ENCODE peak calls at places on chromosomes 13 and 19, in five cellular contexts. T, U, V, S and W are unnamed samples.

GRCh38 chr13:55190996-55191395 is 1949.7 kb upstream of the PRR20A start:
- DNase-seq in T (no peak), V (no peak), U (no peak), S (no peak), W (no peak)

GRCh38 chr19:33678796-33679195 is 57.0 kb downstream of the CHST8 start:
- DNase-seq in V (no peak), U (no peak), T (no peak), S (no peak), W (no peak)

GRCh38 chr13:25744176-25744575 is 307.6 kb downstream of the SHISA2 start:
- DNase-seq in U (no peak), T (no peak), V (no peak), S (no peak), W (no peak)

GRCh38 chr13:99389520-99390304 is 82.5 kb upstream of the GPR183 start:
- DNase-seq in S (no peak), T (no peak), U (no peak), V (no peak), W (no peak)

GRCh38 chr13:114275309-114275708 is 6.1 kb upstream of the UPF3A start:
- DNase-seq in T (no peak), V (no peak), U (no peak), S (no peak), W (no peak)

GRCh38 chr19:1567848-1568227 is 287 bp downstream of the MEX3D start:
- DNase-seq in S (no peak), V (no peak), U (no peak), T (no peak), W (no peak)

GRCh38 chr13:44373601-44374347 is at the start of gene SERP2:
- DNase-seq in V (no peak), S (no peak), U (peak; percentile 32), T (no peak), W (no peak)

GRCh38 chr19:16042533-16043085 is 33.7 kb upstream of the TPM4 start:
- DNase-seq in T (no peak), U (no peak), S (peak; percentile 19), V (no peak), W (no peak)

GRCh38 chr13:113178070-113178895 is 19.8 kb downstream of the PROZ start:
- DNase-seq in T (no peak), U (peak; percentile 90), S (peak; percentile 99), V (peak; percentile 97), W (peak; percentile 86)

GRCh38 chr19:32676895-32677359 is 1.3 kb downstream of the RGS9BP start:
- DNase-seq in T (no peak), S (no peak), V (no peak), U (no peak), W (no peak)

GRCh38 chr13:110006304-110006703 is 219.9 kb upstream of the IRS2 start:
- DNase-seq in U (peak; percentile 81), V (no peak), T (no peak), S (peak; percentile 32), W (no peak)
- H3K4me3 ChIP-seq in U (no peak overlapping the region), V (no peak overlapping the region), T (no peak overlapping the region), S (no peak overlapping the region), W (no peak overlapping the region)

GRCh38 chr19:7932930-7933300 is 7.0 kb upstream of the CTXN1 start:
- DNase-seq in U (no peak), S (no peak), V (no peak), T (no peak), W (no peak)

GRCh38 chr19:7932276-7932929 is 6.5 kb upstream of the CTXN1 start:
- DNase-seq in U (no peak), V (no peak), S (no peak), T (no peak), W (no peak)

GRCh38 chr19:7934766-7935165 is 8.7 kb downstream of the TIMM44 start:
- DNase-seq in U (no peak), V (no peak), T (no peak), S (no peak), W (no peak)

GRCh38 chr19:7933828-7934725 is 8.1 kb upstream of the CTXN1 start:
- DNase-seq in U (no peak), V (no peak), T (no peak), S (no peak), W (no peak)

DNA sequence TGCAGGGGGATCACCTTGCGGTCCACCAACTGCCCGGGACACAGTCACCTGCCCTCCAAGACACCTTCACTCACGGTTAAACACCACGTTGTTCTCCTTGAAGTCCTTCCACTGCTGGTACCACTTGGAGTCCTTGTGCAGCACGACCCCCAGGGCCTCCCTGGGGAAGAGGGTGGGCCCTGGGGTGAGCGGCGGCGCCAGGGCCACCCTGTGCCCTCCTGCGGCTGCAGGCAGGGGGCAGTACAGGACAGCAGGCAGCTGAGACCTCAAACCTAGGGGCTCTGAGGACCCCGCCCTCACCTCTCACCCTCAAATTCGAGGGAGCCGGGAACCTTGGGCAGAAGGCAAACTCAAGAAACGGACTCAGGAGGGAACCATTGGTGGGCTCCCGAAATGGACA is 7.5 kb upstream of the CTXN1 start:
- DNase-seq in U (no peak), T (no peak), V (no peak), S (no peak), W (no peak)
- TF ChIP-seq CTCF in U (peak; percentile 25), T (peak; percentile 41), V (peak; percentile 25), S (peak; percentile 14), W (peak; percentile 12)

GRCh38 chr19:35931874-35932202 is 4.3 kb upstream of the LRFN3 start:
- DNase-seq in S (no peak), U (no peak), T (no peak), V (no peak), W (no peak)
- H3K4me3 ChIP-seq in S (no peak overlapping the region), U (no peak overlapping the region), T (peak overlapping the region; percentile 35), V (no peak overlapping the region), W (no peak overlapping the region)

GRCh38 chr13:20856650-20857049 is 45.9 kb downstream of the XPO4 start:
- DNase-seq in T (no peak), V (no peak), U (no peak), S (no peak), W (no peak)
- TF ChIP-seq CTCF in T (no peak), V (no peak), U (no peak), S (no peak), W (no peak)

GRCh38 chr19:18388328-18389094 is 2.6 kb downstream of the GDF15 start:
- DNase-seq in S (no peak), V (no peak), T (peak; percentile 76), U (peak; percentile 42), W (no peak)

GRCh38 chr19:18386543-18387251 is 739 bp downstream of the GDF15 start:
- DNase-seq in T (no peak), V (no peak), S (peak; percentile 46), U (no peak), W (no peak)

GRCh38 chr19:18389095-18389735 is 3.3 kb downstream of the GDF15 start:
- DNase-seq in U (no peak), S (no peak), V (no peak), T (no peak), W (no peak)

GRCh38 chr19:18385675-18386542 is at the start of gene GDF15:
- DNase-seq in V (peak; percentile 77), T (no peak), S (peak; percentile 87), U (peak; percentile 84), W (no peak)

DNA sequence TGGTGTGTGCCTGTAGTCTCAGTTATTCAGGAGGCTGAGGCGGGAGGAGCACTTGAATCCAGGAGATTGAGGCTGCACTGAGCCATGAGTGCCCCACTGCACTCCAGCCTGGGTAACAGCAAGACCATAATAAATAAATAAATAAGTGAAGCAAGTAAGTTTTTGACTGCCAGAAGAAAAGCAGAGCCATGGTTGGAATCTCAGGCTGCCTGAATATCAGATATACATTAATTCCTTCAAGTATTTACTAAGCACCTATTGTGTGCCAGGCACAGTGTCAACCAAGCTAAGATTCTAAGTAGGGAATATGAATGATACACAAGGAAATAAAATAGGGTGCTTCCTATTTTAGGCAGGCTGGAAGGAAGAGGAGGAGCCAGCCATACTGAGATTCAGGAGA is 1.4 kb downstream of the GDF15 start:
- DNase-seq in T (no peak), U (no peak), S (no peak), V (no peak), W (no peak)
- H3K4me3 ChIP-seq in T (no peak overlapping the region), U (peak overlapping the region; percentile 67), S (peak overlapping the region; percentile 83), V (peak overlapping the region; percentile 77), W (peak overlapping the region; percentile 66)

GRCh38 chr13:79972066-79972569 is 368.8 kb downstream of the SPRY2 start:
- DNase-seq in T (no peak), V (no peak), S (no peak), U (no peak), W (no peak)

DNA sequence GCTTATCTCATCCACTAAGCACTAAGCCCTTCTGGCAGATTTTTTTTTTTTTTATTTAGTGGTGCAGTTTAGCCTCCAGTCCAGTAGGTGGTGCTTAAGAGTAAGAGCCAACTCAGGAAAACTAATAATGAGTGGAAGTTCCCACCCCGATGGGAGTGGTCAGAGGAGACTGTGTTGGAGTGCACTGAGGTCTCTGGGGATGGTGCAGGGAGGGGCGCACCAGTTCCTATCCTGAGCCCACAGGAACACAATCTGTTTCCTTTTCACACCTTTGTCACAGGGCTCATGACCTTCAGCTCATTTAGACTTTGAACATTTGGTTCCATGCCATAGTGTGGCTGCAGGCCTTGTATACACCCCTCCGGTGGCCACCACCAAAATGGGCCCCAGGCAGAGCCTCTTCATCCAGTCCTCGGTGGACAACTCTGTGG is 367.4 kb downstream of the SPRY2 start:
- DNase-seq in S (no peak), V (no peak), T (peak; percentile 24), U (peak; percentile 24), W (no peak)
- TF ChIP-seq CTCF in S (peak; percentile 34), V (peak; percentile 49), T (peak; percentile 54), U (peak; percentile 49), W (no peak)